ENCODE peak calls at places on chromosomes 6 and 20, in seven cellular contexts. G is brain microvascular endothelial cell, N is Karpas-422, J is cardiac muscle cell, Z is breast epithelium, U is heart left ventricle, V is heart right ventricle. W is an unnamed sample. For H3K36me3, the result is how much of the 10 kb centered on the place peaks cover.

GRCh38 chr6:110037726-110038295 is 59.7 kb downstream of the GPR6 start:
- DNase-seq in G (no peak), N (no peak), J (no peak), Z (no peak), U (no peak), V (no peak), W (no peak)

GRCh38 chr20:24912397-24913075 is 36.5 kb upstream of the CST7 start:
- DNase-seq in G (no peak), N (no peak), J (no peak), Z (no peak), U (peak), V (no peak), W (no peak)

GRCh38 chr6:161694995-161695394 is 421.1 kb upstream of the AGPAT4 start:
- DNase-seq in G (peak), N (peak), J (peak), Z (no peak), U (no peak), V (no peak), W (peak)

GRCh38 chr20:53926428-53927028 is 143.9 kb downstream of the BCAS1 start:
- DNase-seq in G (peak), N (peak), J (no peak), Z (no peak), U (no peak), V (no peak), W (peak)

GRCh38 chr6:83808926-83809325 is 44.2 kb upstream of the RIPPLY2 start:
- DNase-seq in G (no peak), N (no peak), J (no peak), Z (no peak), U (no peak), V (no peak), W (no peak)

GRCh38 chr6:32329141-32329540 is 42.6 kb downstream of the TSBP1 start:
- DNase-seq in G (no peak), N (no peak), J (no peak), Z (no peak), U (no peak), V (no peak), W (no peak)

GRCh38 chr20:40431611-40432010 is 257.4 kb downstream of the MAFB start:
- DNase-seq in G (no peak), N (no peak), J (no peak), Z (no peak), U (no peak), V (no peak), W (no peak)

GRCh38 chr20:409697-410559 is 1.8 kb downstream of the RBCK1 start:
- DNase-seq in G (no peak), N (no peak), J (no peak), Z (no peak), U (no peak), V (no peak), W (peak)

GRCh38 chr20:64065062-64065972 is 2.3 kb downstream of the TCEA2 start:
- DNase-seq in G (no peak), N (peak), J (no peak), Z (no peak), U (no peak), V (no peak), W (no peak)

GRCh38 chr6:20946037-20946436 is 411.8 kb downstream of the CDKAL1 start:
- DNase-seq in G (peak), N (no peak), J (no peak), Z (no peak), U (no peak), V (no peak), W (no peak)

GRCh38 chr6:138044972-138045371 is 62.2 kb downstream of the PERP start:
- DNase-seq in G (no peak), N (no peak), J (no peak), Z (no peak), U (no peak), V (no peak), W (no peak)

GRCh38 chr20:45798935-45799642 is 7.3 kb downstream of the DNTTIP1 start:
- DNase-seq in G (peak), N (peak), J (peak), Z (no peak), U (peak), V (peak), W (peak)

GRCh38 chr6:64330694-64331309 is 695.2 kb downstream of the PHF3 start:
- DNase-seq in G (peak), N (peak), J (peak), Z (peak), U (peak), V (peak), W (peak)

GRCh38 chr6:109389650-109390274 is 7.5 kb upstream of the CD164 start:
- DNase-seq in G (no peak), N (no peak), J (no peak), Z (no peak), U (peak), V (peak), W (no peak)

GRCh38 chr20:62694106-62694505 is 14.5 kb upstream of the NTSR1 start:
- DNase-seq in G (no peak), N (no peak), J (no peak), Z (no peak), U (no peak), V (no peak), W (no peak)

GRCh38 chr20:40339661-40340449 is 349.2 kb downstream of the MAFB start:
- DNase-seq in G (no peak), N (no peak), J (no peak), Z (no peak), U (peak), V (peak), W (peak)

GRCh38 chr20:36629719-36630340 is 16.2 kb downstream of the SLA2 start:
- DNase-seq in G (peak), N (no peak), J (no peak), Z (no peak), U (no peak), V (no peak), W (peak)

DNA sequence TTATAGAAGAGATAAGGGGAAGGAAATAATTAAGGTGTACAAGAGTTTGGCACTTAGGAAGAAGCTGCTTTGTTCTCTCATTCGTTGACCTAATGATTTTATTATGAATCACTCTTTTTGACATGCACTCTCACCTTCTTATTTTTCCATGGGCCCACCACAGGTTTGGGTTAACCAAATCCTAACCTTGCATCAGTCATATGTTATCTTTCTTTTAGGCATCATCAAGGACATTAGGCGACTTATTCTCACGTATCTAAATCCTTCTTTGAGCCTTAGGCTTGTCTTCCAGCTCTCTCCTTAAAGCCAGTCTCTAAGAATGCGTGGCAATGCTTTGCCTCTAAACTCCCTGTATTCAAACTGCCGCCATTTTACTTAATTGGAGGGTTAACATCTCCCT is 58.3 kb downstream of the TNFRSF21 start:
- DNase-seq in G (no peak), N (no peak), J (no peak), Z (no peak), U (no peak), V (no peak), W (no peak)
- H3K36me3 ChIP-seq in G (under half), N (under half), J (under half), Z (under half), U (under half), V (under half), W (under half)

GRCh38 chr20:17956099-17956685 is 12.4 kb downstream of the SNX5 start:
- DNase-seq in G (no peak), N (no peak), J (no peak), Z (no peak), U (no peak), V (no peak), W (no peak)
- H3K36me3 ChIP-seq in G (under half), N (half or more), J (under half), Z (under half), U (half or more), V (under half), W (under half)

GRCh38 chr20:48626938-48627736 is 200.7 kb downstream of the PREX1 start:
- DNase-seq in G (no peak), N (no peak), J (no peak), Z (no peak), U (no peak), V (no peak), W (no peak)
- H3K36me3 ChIP-seq in G (under half), N (under half), J (under half), Z (under half), U (half or more), V (under half), W (under half)

DNA sequence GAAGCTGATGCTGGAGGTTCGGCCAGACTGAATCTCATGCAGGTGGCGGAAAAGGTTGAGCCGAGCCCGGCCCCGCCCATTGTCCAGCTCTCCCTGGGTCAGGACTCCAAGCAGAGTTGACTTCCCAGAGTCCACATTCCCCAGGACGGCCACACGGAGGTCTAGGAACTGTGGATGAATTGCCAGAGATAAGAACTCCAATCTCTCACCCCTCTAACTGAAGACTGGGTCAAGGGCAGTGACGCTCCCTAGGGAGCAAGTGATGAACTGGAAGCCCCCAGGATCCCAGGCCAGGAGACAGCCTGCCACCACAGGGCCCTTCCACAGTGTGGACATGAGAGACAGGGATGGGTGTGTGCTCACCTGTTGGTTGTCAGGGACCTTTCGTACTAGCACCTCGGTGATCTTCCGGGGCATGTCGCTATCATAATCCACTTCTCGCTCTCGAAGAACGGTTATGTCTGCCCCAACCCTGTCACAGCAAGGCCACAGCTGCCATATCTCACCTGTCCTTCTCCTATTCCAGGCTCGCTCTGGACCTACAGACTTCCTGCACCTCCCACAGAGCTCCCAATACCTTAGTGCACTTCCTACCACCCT is 3.6 kb downstream of the GTPBP2 start:
- DNase-seq in G (no peak), N (no peak), J (no peak), Z (no peak), U (no peak), V (no peak), W (no peak)
- H3K36me3 ChIP-seq in G (half or more), N (under half), J (under half), Z (under half), U (half or more), V (under half), W (under half)

GRCh38 chr6:87722831-87723726 is 21.0 kb upstream of the AKIRIN2 start:
- DNase-seq in G (peak), N (no peak), J (peak), Z (peak), U (peak), V (peak), W (peak)
- H3K36me3 ChIP-seq in G (under half), N (under half), J (under half), Z (under half), U (under half), V (under half), W (under half)

GRCh38 chr20:58673119-58673518 is 19.5 kb upstream of the NPEPL1 start:
- DNase-seq in G (no peak), N (no peak), J (no peak), Z (no peak), U (no peak), V (no peak), W (no peak)
- H3K36me3 ChIP-seq in G (under half), N (half or more), J (half or more), Z (under half), U (half or more), V (under half), W (under half)

W was measured in small intestine.